ENCODE peak calls at places on chromosomes 7 and 10, in four cellular contexts. S is left lobe of liver; F is activated CD4-positive, alpha-beta T cell treated with anti-CD3 and anti-CD28 coated beads for 4 hours; Y is C1 segment of cervical spinal cord. T is an unnamed sample.

GRCh38 chr10:2262333-2262732 is 525.0 kb upstream of the ADARB2 start:
- DNase-seq in S (no peak), F (no peak), Y (no peak), T (no peak)

GRCh38 chr7:131111-132094 is 61.0 kb upstream of the FAM20C start:
- DNase-seq in S (peak), F (no peak), Y (no peak), T (peak)

GRCh38 chr10:100788027-100788900 is 42.9 kb downstream of the PAX2 start:
- DNase-seq in S (no peak), F (no peak), Y (no peak), T (no peak)

GRCh38 chr7:19116121-19117080 is 1.0 kb downstream of the TWIST1 start:
- DNase-seq in S (no peak), F (no peak), Y (no peak), T (no peak)

GRCh38 chr7:27203378-27203953 is 3.6 kb upstream of the HOXA13 start:
- DNase-seq in S (peak), F (no peak), Y (no peak), T (no peak)

GRCh38 chr10:74704629-74705360 is 121.6 kb upstream of the KAT6B start:
- DNase-seq in S (no peak), F (no peak), Y (no peak), T (no peak)

GRCh38 chr7:151172273-151173141 is 5.0 kb upstream of the GBX1 start:
- DNase-seq in S (peak), F (peak), Y (peak), T (peak)

GRCh38 chr7:45710271-45711160 is 136.3 kb downstream of the ADCY1 start:
- DNase-seq in S (no peak), F (no peak), Y (no peak), T (no peak)

GRCh38 chr10:62019013-62019684 is 117.7 kb downstream of the ARID5B start:
- DNase-seq in S (no peak), F (no peak), Y (no peak), T (no peak)

GRCh38 chr10:12531305-12531738 is 182.0 kb downstream of the CAMK1D start:
- DNase-seq in S (peak), F (no peak), Y (no peak), T (no peak)

GRCh38 chr7:64878684-64879083 is 24.4 kb upstream of the ZNF273 start:
- DNase-seq in S (no peak), F (no peak), Y (no peak), T (no peak)

GRCh38 chr7:25118048-25118753 is 6.9 kb downstream of the CYCS start:
- DNase-seq in S (no peak), F (no peak), Y (no peak), T (no peak)

GRCh38 chr10:96610817-96611216 is 24.0 kb upstream of the TM9SF3 start:
- DNase-seq in S (no peak), F (no peak), Y (no peak), T (no peak)

GRCh38 chr7:45890902-45891461 is 2.7 kb downstream of the IGFBP1 start:
- DNase-seq in S (no peak), F (no peak), Y (no peak), T (no peak)

GRCh38 chr10:48574322-48574796 is 30.5 kb downstream of the ARHGAP22 start:
- DNase-seq in S (no peak), F (no peak), Y (no peak), T (no peak)

GRCh38 chr7:49260501-49260900 is 336.2 kb downstream of the CDC14C start:
- DNase-seq in S (no peak), F (no peak), Y (no peak), T (no peak)

T was measured in dorsolateral prefrontal cortex.